ENCODE peak calls at places on chromosomes 6 and 20, in six cellular contexts. U, A, O, X, D and W are unnamed samples. For H3K4me1, the result is how much of the 10 kb centered on the place peaks cover.

GRCh38 chr20:46179811-46180326 is 61.8 kb downstream of the CD40 start:
- DNase-seq in U (no peak), A (no peak), O (no peak), X (no peak), D (no peak), W (no peak)

GRCh38 chr20:64179805-64180204 is 15.6 kb downstream of the MYT1 start:
- DNase-seq in U (no peak), A (no peak), O (no peak), X (no peak), D (no peak), W (no peak)

GRCh38 chr6:109979033-109979921 is 1.2 kb downstream of the GPR6 start:
- DNase-seq in U (peak), A (no peak), O (no peak), X (no peak), D (no peak), W (no peak)

GRCh38 chr6:158283304-158284005 is 28.8 kb upstream of the TULP4 start:
- DNase-seq in U (peak), A (peak), O (no peak), X (no peak), D (peak), W (peak)

GRCh38 chr20:41505198-41505597 is 113.0 kb downstream of the CHD6 start:
- DNase-seq in U (no peak), A (no peak), O (no peak), X (no peak), D (no peak), W (no peak)

GRCh38 chr20:38181971-38182370 is 16.9 kb upstream of the TGM2 start:
- DNase-seq in U (no peak), A (no peak), O (no peak), X (no peak), D (no peak), W (no peak)

GRCh38 chr20:23655551-23656211 is 17.9 kb upstream of the CST3 start:
- DNase-seq in U (no peak), A (no peak), O (no peak), X (no peak), D (no peak), W (peak)

GRCh38 chr6:134077301-134077700 is 24.9 kb upstream of the SLC2A12 start:
- DNase-seq in U (no peak), A (no peak), O (peak), X (peak), D (peak), W (peak)

GRCh38 chr6:11900662-11901598 is 111.2 kb upstream of the HIVEP1 start:
- DNase-seq in U (peak), A (no peak), O (no peak), X (no peak), D (peak), W (no peak)

GRCh38 chr20:1813101-1813529 is 82.1 kb upstream of the SIRPA start:
- DNase-seq in U (no peak), A (no peak), O (peak), X (peak), D (peak), W (peak)

GRCh38 chr6:71887006-71887743 is 825 bp downstream of the RIMS1 start:
- DNase-seq in U (peak), A (no peak), O (peak), X (no peak), D (no peak), W (peak)

GRCh38 chr6:105428342-105428957 is 25.6 kb upstream of the PREP start:
- DNase-seq in U (no peak), A (no peak), O (peak), X (peak), D (peak), W (peak)

GRCh38 chr6:54588176-54588575 is 258.4 kb upstream of the FAM83B start:
- DNase-seq in U (no peak), A (no peak), O (no peak), X (no peak), D (no peak), W (no peak)

GRCh38 chr20:47561175-47561574 is 59.5 kb downstream of the NCOA3 start:
- DNase-seq in U (no peak), A (no peak), O (no peak), X (no peak), D (peak), W (peak)

GRCh38 chr6:118544105-118544504 is 4.0 kb upstream of the PLN start:
- DNase-seq in U (no peak), A (no peak), O (peak), X (no peak), D (peak), W (no peak)

GRCh38 chr6:116476021-116476678 is 15.0 kb downstream of the CALHM6 start:
- DNase-seq in U (no peak), A (peak), O (no peak), X (no peak), D (no peak), W (no peak)

GRCh38 chr20:33578510-33578909 is 83.6 kb upstream of the C20orf144 start:
- DNase-seq in U (no peak), A (no peak), O (no peak), X (no peak), D (peak), W (peak)

GRCh38 chr6:164095056-164095455 is 680.5 kb downstream of the QKI start:
- DNase-seq in U (no peak), A (no peak), O (no peak), X (no peak), D (peak), W (no peak)

GRCh38 chr6:75818061-75818855 is 69.2 kb downstream of the MYO6 start:
- DNase-seq in U (no peak), A (no peak), O (no peak), X (no peak), D (peak), W (peak)

GRCh38 chr20:32483351-32484220 is 101.5 kb downstream of the NOL4L start:
- DNase-seq in U (peak), A (peak), O (peak), X (peak), D (peak), W (peak)

GRCh38 chr20:51398552-51398951 is 144.0 kb downstream of the NFATC2 start:
- DNase-seq in U (no peak), A (no peak), O (no peak), X (no peak), D (no peak), W (no peak)
- H3K4me1 ChIP-seq in U (under half), A (half or more), O (under half), X (under half), D (under half), W (under half)

DNA sequence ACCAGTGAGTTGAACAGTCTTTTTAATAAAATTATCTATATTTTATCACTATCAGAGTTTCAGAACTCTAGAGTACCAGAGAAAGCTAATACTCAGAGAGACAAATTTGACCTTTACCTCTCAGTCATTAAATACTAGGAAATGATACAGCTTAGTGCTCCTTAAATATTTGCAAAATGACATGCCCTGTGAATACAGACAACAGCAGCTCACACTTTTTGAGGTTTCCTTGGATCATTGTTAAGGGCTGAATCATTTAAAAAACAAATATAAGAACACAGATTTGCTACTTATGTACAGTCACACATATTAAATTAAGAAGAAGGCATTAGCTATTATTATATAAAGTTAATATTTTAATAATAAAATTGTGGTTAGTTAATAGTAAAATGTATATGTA is 1158.7 kb upstream of the EYS start:
- DNase-seq in U (no peak), A (no peak), O (no peak), X (no peak), D (peak), W (no peak)
- H3K27ac ChIP-seq in U (no peak), A (no peak), O (no peak), X (no peak), D (no peak), W (no peak)

DNA sequence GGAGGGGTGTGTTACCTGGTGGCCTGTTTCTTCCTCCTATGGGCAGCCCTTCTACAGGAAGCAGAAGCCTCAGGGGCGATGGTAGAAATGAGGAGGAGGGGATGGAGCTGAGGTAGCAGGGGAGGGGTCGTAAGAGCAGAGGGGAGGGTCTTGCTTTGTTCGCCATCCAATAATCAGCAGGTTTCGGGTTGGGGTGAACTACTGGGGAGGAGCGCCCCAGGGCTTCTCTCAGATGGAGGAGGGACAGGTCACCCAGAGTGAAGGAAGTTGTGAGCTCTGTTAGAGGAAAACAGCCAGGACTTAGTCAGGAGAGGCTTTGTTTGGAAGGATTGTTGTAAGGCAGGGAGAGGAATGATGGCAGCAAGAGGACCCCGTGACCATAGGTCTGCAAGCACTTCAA is 1.4 kb upstream of the CCR6 start:
- DNase-seq in U (no peak), A (no peak), O (no peak), X (no peak), D (no peak), W (no peak)
- H2AFZ ChIP-seq in U (no peak), A (peak), O (no peak), X (no peak), D (no peak), W (no peak)

GRCh38 chr6:41935685-41936072 is 5.9 kb downstream of the CCND3 start:
- DNase-seq in U (peak), A (no peak), O (no peak), X (no peak), D (no peak), W (no peak)
- H3K4me1 ChIP-seq in U (under half), A (half or more), O (under half), X (under half), D (under half), W (under half)

GRCh38 chr6:36491378-36491965 is 48.7 kb downstream of the KCTD20 start:
- DNase-seq in U (peak), A (no peak), O (no peak), X (peak), D (peak), W (peak)

GRCh38 chr6:36492092-36492491 is 49.3 kb downstream of the KCTD20 start:
- DNase-seq in U (no peak), A (no peak), O (no peak), X (no peak), D (no peak), W (no peak)

GRCh38 chr6:36487698-36488097 is 44.9 kb downstream of the KCTD20 start:
- DNase-seq in U (no peak), A (no peak), O (no peak), X (no peak), D (peak), W (peak)

GRCh38 chr6:36488221-36488620 is 45.4 kb downstream of the KCTD20 start:
- DNase-seq in U (no peak), A (no peak), O (no peak), X (no peak), D (no peak), W (no peak)

GRCh38 chr6:36489426-36489825 is 46.6 kb downstream of the KCTD20 start:
- DNase-seq in U (no peak), A (no peak), O (no peak), X (no peak), D (no peak), W (no peak)
- H3K27ac ChIP-seq in U (no peak), A (no peak), O (no peak), X (no peak), D (no peak), W (no peak)

GRCh38 chr6:128713461-128713860 is 169.5 kb upstream of the LAMA2 start:
- DNase-seq in U (no peak), A (no peak), O (no peak), X (no peak), D (peak), W (peak)

GRCh38 chr6:128710305-128710704 is 172.6 kb upstream of the LAMA2 start:
- DNase-seq in U (no peak), A (no peak), O (no peak), X (no peak), D (peak), W (peak)

GRCh38 chr6:128712898-128713297 is 170.0 kb upstream of the LAMA2 start:
- DNase-seq in U (no peak), A (no peak), O (no peak), X (no peak), D (no peak), W (peak)

DNA sequence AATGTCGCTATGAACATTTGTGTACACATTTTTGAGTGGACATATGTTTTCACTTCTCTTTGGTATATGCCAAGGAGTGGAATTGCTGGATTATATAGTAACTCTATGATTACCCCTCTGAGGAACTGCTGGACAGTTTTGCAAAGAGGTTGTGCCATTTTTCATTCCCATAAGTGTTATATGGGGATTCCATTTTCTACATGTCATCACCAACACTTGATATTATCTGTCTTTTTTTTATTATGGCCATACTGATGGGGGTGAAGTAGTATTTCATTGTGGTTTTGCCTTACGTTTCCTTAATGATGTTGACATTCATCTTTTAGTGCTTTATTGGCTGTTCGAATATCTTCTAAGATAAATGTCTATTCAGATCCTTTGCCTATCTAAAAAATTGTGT is 171.8 kb upstream of the LAMA2 start:
- DNase-seq in U (no peak), A (no peak), O (no peak), X (no peak), D (no peak), W (no peak)
- H2AFZ ChIP-seq in U (no peak), A (no peak), O (no peak), X (no peak), D (no peak), W (no peak)

DNA sequence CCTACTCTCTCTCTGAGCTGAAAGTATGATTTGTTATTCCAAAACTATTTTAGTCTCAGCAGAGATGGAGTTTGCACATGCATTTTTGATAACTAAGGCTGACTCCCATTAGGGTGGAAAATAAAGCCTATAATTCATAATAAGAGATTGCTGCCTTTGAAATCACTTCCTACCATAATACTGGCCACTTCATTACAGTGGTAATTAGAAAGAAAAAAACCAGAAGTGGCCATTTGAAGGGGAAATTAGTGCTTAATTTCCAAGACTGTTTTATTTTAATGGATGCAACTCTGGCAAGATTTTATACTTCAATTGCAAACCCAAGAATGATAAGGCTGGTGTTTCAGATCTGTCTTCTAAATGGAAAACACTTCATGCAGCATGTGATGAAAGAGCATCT is 43.4 kb downstream of the SLC35B3 start:
- DNase-seq in U (no peak), A (no peak), O (no peak), X (no peak), D (no peak), W (no peak)
- H3K4me1 ChIP-seq in U (under half), A (under half), O (under half), X (under half), D (under half), W (under half)